ENCODE peak calls at places on chromosomes 7 and 10, in nine cellular contexts. D is GM23338, J is kidney epithelial cell, P is astrocyte of the spinal cord, C is fibroblast of mammary gland, B is heart left ventricle, V is AG09309, E is foreskin fibroblast, T is lung. H is an unnamed sample.

GRCh38 chr10:112792487-112793196 is 157.4 kb upstream of the TCF7L2 start:
- DNase-seq in E (peak; percentile 87), B (no peak), J (no peak), V (peak; percentile 41), T (no peak), D (no peak), P (peak; percentile 25), C (peak; percentile 82), H (no peak)

GRCh38 chr10:100507357-100507732 is 12.3 kb downstream of the SEC31B start:
- DNase-seq in V (no peak), E (no peak), C (no peak), B (no peak), D (no peak), P (no peak), J (no peak), T (no peak), H (no peak)

GRCh38 chr10:103888113-103888841 is 29.7 kb downstream of the STN1 start:
- DNase-seq in C (peak; percentile 93), B (peak; percentile 77), J (peak; percentile 69), E (peak; percentile 93), P (peak; percentile 95), T (peak; percentile 52), V (peak; percentile 39), D (peak; percentile 58), H (peak; percentile 84)

GRCh38 chr7:30595461-30596042 is 874 bp downstream of the GARS1 start:
- DNase-seq in T (no peak), D (peak; percentile 15), J (no peak), P (peak; percentile 6), C (no peak), E (no peak), V (no peak), B (no peak), H (no peak)

GRCh38 chr10:99393036-99393435 is 37.4 kb downstream of the GOT1 start:
- DNase-seq in J (no peak), E (peak; percentile 39), B (no peak), D (peak; percentile 74), T (no peak), C (no peak), P (no peak), V (no peak), H (no peak)

GRCh38 chr7:36261019-36261754 is 108.1 kb downstream of the EEPD1 start:
- DNase-seq in B (no peak), J (no peak), C (peak; percentile 65), V (no peak), D (no peak), E (peak; percentile 17), P (no peak), T (no peak), H (no peak)

GRCh38 chr7:10934292-10934691 is 39.4 kb upstream of the PHF14 start:
- DNase-seq in C (peak; percentile 60), J (no peak), B (no peak), D (no peak), E (peak; percentile 8), T (no peak), V (peak; percentile 7), P (no peak), H (no peak)

GRCh38 chr10:75286901-75287300 is 51.1 kb upstream of the COMTD1 start:
- DNase-seq in J (no peak), V (no peak), C (no peak), P (no peak), B (no peak), E (no peak), D (no peak), T (no peak), H (no peak)

GRCh38 chr7:25437308-25437707 is 209.0 kb upstream of the NPVF start:
- DNase-seq in C (no peak), P (no peak), J (no peak), D (no peak), E (no peak), B (no peak), T (no peak), V (no peak), H (no peak)

GRCh38 chr10:123868058-123868995 is 23.3 kb downstream of the CPXM2 start:
- DNase-seq in V (no peak), J (no peak), T (no peak), P (no peak), D (no peak), C (no peak), E (no peak), B (no peak), H (no peak)

GRCh38 chr7:28473567-28474266 is 61.4 kb downstream of the CREB5 start:
- DNase-seq in D (no peak), P (no peak), C (peak; percentile 23), V (no peak), E (peak; percentile 47), T (no peak), J (no peak), B (peak; percentile 62), H (no peak)

DNA sequence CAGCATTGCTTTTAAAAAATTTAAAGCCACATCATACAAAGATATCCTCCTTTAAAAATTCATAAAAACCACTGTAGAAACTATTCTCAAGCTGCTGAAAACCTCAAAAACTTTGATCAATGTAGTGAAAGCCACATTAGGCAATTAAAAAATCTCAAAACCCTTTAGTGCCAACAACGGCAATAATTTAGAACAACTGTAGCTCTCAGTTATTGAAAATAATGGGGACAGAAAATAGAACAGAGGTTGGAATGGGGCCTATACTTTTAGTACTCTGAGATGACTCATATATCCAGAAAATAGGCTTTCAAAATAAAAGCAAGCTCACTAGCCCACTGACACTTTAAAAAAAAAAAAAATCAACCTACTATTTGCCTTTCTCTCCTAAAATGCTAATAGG is 87.5 kb downstream of the GSAP start:
- DNase-seq in T (no peak), P (peak; percentile 65), J (no peak), E (peak; percentile 54), B (no peak), V (no peak), D (no peak), C (peak; percentile 55), H (no peak)
- H3K4me3 ChIP-seq in T (no peak overlapping the region), P (no peak overlapping the region), J (no peak overlapping the region), E (no peak overlapping the region), B (no peak overlapping the region), V (no peak overlapping the region), D (no peak overlapping the region), C (no peak overlapping the region), H (no peak overlapping the region)

GRCh38 chr7:135147899-135148721 is at the start of gene TMEM140:
- DNase-seq in P (peak; percentile 54), D (no peak), E (peak; percentile 77), V (no peak), B (no peak), T (no peak), C (peak; percentile 89), J (no peak), H (peak; percentile 79)
- H3K4me3 ChIP-seq in P (peak within 1 kb of the TSS; percentile 10), D (no peak within 1 kb of the TSS), E (peak within 1 kb of the TSS; percentile 68), V (no peak within 1 kb of the TSS), B (peak within 1 kb of the TSS; percentile 60), T (peak within 1 kb of the TSS; percentile 57), C (peak within 1 kb of the TSS; percentile 44), J (peak within 1 kb of the TSS; percentile 3), H (peak within 1 kb of the TSS; percentile 67)

DNA sequence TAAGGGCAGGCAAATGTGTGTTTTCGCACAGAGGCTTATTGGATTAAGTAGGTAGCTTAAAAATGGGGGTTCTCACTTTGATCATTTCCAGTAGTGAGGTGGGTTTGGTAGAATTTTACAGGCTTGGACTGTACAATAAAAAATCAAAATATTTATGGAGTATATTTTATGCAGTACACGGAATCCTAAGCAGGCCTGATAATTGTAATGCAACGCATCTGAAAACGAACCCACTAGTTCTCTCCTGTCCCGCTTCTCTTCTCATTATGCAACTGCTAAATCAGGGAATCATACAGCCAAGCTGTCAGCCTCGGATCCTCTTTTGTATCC is 377 bp upstream of the POLR1F start:
- DNase-seq in C (no peak), T (no peak), V (no peak), E (no peak), B (no peak), J (no peak), D (no peak), P (no peak), H (no peak)
- H3K4me3 ChIP-seq in C (no peak overlapping the region), T (no peak overlapping the region), V (no peak overlapping the region), E (peak overlapping the region; percentile 98), B (peak overlapping the region; percentile 83), J (no peak overlapping the region), D (no peak overlapping the region), P (peak overlapping the region; percentile 81), H (peak overlapping the region; percentile 70)

DNA sequence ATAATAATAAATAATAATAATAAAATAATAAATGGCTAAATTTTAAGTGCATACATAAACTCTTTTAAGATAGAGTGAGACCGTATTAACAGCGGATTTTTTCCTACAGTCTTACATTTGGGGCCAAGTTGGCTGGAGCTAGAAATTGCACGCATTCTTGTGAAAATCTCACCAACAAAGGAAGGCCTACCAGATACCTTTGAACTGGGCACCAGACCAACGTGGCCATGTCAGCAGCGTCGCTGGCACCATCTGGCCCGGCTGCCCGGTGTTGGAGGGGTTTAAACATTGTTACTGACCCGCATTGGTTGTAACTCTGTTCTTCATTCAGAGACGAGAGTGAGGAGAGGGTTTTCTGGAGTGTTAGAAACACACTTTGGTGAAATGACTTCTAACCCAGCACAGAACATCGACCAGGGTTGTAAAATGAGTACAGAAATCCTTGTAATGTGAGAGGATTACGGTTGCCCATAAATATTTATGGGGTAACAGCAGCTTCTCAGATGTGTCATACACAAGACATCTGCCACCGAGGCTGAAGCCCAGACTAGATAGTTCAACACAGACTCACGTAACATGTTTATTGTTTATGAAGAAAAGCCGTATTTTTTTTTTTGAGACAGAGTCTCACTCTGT is 34.6 kb upstream of the UNCX start:
- DNase-seq in P (peak; percentile 55), V (peak; percentile 73), C (peak; percentile 80), E (peak; percentile 88), D (no peak), J (no peak), T (no peak), B (no peak), H (no peak)
- H3K4me3 ChIP-seq in P (no peak overlapping the region), V (no peak overlapping the region), C (no peak overlapping the region), E (no peak overlapping the region), D (no peak overlapping the region), J (no peak overlapping the region), T (no peak overlapping the region), B (no peak overlapping the region), H (no peak overlapping the region)